ENCODE peak calls at places on chromosomes 6 and 20, in six cellular contexts. T, Y, A, I, H and M are unnamed samples.

GRCh38 chr6:125904871-125905270 is 51.7 kb upstream of the HINT3 start:
- ATAC-seq in I (peak), A (peak), Y (peak), T (no peak), H (peak), M (no peak)

GRCh38 chr20:32231847-32232246 is 24.2 kb downstream of the POFUT1 start:
- ATAC-seq in I (peak), A (no peak), H (peak), T (no peak), Y (no peak), M (no peak)

GRCh38 chr20:34240121-34240520 is 1.1 kb upstream of the ASIP start:
- ATAC-seq in A (no peak), H (no peak), T (no peak), Y (no peak), I (no peak), M (no peak)

GRCh38 chr6:114452785-114453401 is 110.1 kb upstream of the HS3ST5 start:
- ATAC-seq in T (no peak), I (no peak), Y (no peak), A (no peak), H (no peak), M (no peak)

GRCh38 chr6:2021713-2022125 is 223.7 kb downstream of the GMDS start:
- ATAC-seq in I (no peak), Y (no peak), T (peak), A (no peak), H (peak), M (peak)

GRCh38 chr6:7671076-7671475 is 54.8 kb upstream of the BMP6 start:
- ATAC-seq in T (no peak), Y (peak), A (no peak), I (no peak), H (peak), M (no peak)

GRCh38 chr20:10761786-10762185 is 88.0 kb upstream of the JAG1 start:
- ATAC-seq in Y (peak), T (no peak), I (no peak), H (no peak), A (no peak), M (no peak)

GRCh38 chr6:115977220-115977619 is 83.5 kb downstream of the FRK start:
- ATAC-seq in A (no peak), I (no peak), H (no peak), T (no peak), Y (no peak), M (no peak)

GRCh38 chr20:40571625-40572024 is 117.4 kb downstream of the MAFB start:
- ATAC-seq in A (no peak), H (peak), Y (no peak), T (no peak), I (no peak), M (peak)

GRCh38 chr6:135188718-135189117 is 7.6 kb downstream of the MYB start:
- ATAC-seq in I (no peak), T (no peak), A (no peak), Y (no peak), H (no peak), M (no peak)
- TF ChIP-seq EP300 in I (no peak), T (no peak), A (no peak), Y (no peak), H (no peak), M (no peak)

GRCh38 chr6:13273931-13274706 is 54.2 kb downstream of the TBC1D7 start:
- ATAC-seq in I (peak), T (no peak), H (peak), Y (no peak), A (peak), M (no peak)
- H3K27ac ChIP-seq in I (peak), T (no peak), H (no peak), Y (no peak), A (peak), M (no peak)

DNA sequence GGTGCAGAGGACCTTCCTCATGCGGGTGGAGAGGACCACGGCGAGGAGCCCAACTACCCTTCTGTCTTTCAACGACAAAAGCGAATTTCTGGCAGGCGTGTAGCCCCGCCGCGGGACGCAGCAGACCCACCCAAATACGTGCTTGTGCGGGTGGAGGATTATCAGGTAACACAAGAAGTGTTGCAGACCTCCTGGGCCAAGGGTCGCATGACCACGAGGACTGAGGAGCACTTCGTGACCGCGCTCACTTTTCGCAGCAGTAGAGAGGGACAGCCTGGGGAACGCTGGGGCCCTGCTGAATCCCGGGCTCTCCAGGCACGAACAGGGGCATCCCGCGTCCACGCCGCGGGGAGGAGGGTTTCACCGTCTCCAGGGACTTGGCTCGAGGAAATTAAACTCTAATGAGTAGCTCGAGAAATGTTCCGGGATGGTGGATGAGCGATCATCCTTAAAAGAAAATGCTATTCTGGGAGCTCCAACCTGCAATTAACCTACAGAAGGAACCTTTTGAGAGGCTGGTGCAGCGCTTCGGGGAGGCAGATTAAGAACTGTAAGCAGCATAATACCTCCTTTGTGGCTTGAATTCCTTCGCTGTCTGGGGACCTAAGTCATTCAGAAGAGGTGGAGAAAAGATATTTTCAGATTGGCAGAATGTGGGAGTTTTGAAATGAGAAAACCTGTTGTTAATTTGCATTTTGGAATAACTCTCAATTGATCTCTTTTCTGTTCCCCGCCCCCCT is 828 bp downstream of the C6orf141 start:
- ATAC-seq in Y (peak), I (peak), A (no peak), T (peak), H (peak), M (peak)
- TF ChIP-seq POLR2A in Y (no peak), I (no peak), A (no peak), T (no peak), H (no peak), M (no peak)

DNA sequence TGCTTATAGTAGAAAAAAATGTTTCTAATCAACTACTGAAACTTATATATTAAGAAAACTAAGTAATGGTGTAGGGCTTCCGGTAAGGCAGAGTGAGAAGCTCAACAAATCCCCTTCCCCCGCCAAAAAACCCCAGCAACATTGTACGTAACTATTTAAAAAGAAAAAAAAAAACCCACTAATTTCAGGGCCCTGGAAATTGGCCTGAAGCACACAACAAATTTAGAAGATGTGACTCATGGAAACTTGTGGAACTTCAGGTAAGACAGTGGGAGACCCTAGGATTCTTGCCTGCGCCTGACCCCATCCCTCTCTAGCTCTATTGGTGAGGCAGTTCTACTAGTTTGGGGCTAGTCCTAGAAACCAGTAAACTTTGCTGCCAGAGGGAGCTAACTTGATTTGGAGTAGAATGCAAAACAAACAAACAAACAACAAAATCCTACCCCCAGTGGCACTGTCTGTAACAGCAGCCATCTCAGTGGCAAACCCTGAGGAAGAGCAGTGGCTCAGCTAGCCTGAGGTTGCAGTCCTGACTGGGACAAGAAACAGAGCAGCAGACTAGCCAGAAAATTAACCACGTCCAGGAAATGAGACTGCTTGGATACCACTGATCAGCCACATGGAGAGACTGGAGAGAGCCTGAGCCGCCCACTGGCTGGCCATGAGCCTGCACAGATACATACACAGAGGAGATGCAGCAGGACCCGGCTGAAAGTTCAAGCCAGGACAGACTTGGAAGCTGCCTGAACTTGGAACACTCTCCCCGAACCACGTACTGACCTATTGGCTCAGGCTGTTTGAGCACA is 135.1 kb downstream of the TBXT start:
- ATAC-seq in H (peak), T (peak), Y (peak), I (peak), A (peak), M (peak)
- TF ChIP-seq EP300 in H (no peak), T (no peak), Y (no peak), I (no peak), A (no peak), M (no peak)

GRCh38 chr6:100305237-100305869 is 159.4 kb downstream of the SIM1 start:
- ATAC-seq in T (no peak), I (no peak), A (no peak), Y (no peak), H (no peak), M (no peak)

GRCh38 chr6:100301731-100302130 is 163.0 kb downstream of the SIM1 start:
- ATAC-seq in I (no peak), Y (no peak), T (no peak), A (no peak), H (no peak), M (no peak)

GRCh38 chr6:100300221-100300736 is 164.4 kb downstream of the SIM1 start:
- ATAC-seq in H (no peak), I (no peak), A (no peak), Y (peak), T (peak), M (no peak)

GRCh38 chr6:100307561-100307960 is 157.2 kb downstream of the SIM1 start:
- ATAC-seq in Y (no peak), H (no peak), A (no peak), I (no peak), T (no peak), M (no peak)

GRCh38 chr6:100304575-100304974 is 160.1 kb downstream of the SIM1 start:
- ATAC-seq in I (no peak), H (no peak), T (no peak), A (no peak), Y (peak), M (no peak)
- H3K27ac ChIP-seq in I (no peak), H (no peak), T (no peak), A (no peak), Y (peak), M (no peak)

DNA sequence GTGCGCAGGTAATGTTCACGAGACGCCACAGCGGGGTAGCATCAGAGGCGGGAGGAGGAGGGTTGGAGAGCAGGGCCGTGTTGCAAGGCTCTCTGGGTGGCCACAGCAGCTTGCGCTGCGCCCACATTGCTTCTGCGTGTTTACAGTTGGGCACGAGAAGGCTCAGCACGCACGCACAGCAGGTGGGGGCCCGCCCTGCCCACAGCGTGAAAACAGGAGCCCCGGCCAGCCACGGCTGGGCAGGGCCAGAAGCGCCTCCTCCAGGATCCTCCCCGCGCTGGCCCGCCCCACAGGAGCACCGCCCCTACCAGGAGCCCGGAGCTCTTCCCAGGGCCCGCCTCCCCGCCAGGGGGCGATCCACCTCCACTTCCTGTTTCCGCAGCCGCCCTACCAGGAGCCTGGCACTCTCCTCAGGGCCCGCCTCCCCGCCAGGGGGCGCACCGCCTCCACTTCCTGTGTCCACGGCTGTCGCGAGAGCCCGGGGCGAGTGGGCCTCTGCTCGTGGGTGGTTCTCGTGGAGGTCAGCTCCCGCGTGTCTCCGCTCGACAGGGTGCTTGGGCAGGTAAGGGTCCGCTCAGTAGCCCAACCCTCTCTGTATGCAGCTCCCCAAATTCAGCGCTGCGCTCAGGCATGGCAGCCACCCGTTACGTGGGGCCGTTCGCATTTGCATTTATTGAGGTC is at the start of gene FAM50B:
- ATAC-seq in T (peak), A (peak), H (peak), I (peak), Y (peak), M (peak)
- TF ChIP-seq POLR2A in T (no peak), A (no peak), H (no peak), I (peak), Y (no peak), M (peak)